ENCODE peak calls at places on chromosome 3, in nine cellular contexts. P is naive thymus-derived CD4-positive, alpha-beta T cell; B is neural progenitor cell; C is astrocyte; K is transverse colon; L is GM23248; X is mammary epithelial cell; T is right atrium auricular region; H is CD8-positive, alpha-beta memory T cell. Z is an unnamed sample. For H3K36me3 and H3K27me3, the result is how much of the 10 kb centered on the place peaks cover.

GRCh38 chr3:130758624-130759023 is 12.0 kb upstream of the PIK3R4 start:
- DNase-seq in T (no peak), C (no peak), P (no peak), B (no peak), K (no peak), L (no peak), H (no peak), X (no peak), Z (no peak)

GRCh38 chr3:39794880-39795279 is 14.5 kb upstream of the MYRIP start:
- DNase-seq in H (no peak), T (no peak), X (no peak), P (no peak), B (no peak), K (no peak), C (no peak), L (no peak), Z (no peak)

GRCh38 chr3:50608278-50608677 is 3.3 kb downstream of the CISH start:
- DNase-seq in H (no peak), P (no peak), T (no peak), L (no peak), K (no peak), B (no peak), X (no peak), C (no peak), Z (no peak)

GRCh38 chr3:16070707-16071106 is 103.8 kb upstream of the GALNT15 start:
- DNase-seq in K (no peak), H (no peak), T (no peak), L (no peak), X (no peak), C (no peak), P (no peak), B (no peak), Z (no peak)

GRCh38 chr3:136351905-136352304 is 101.8 kb downstream of the PCCB start:
- DNase-seq in C (no peak), K (no peak), L (no peak), T (no peak), H (no peak), P (no peak), X (no peak), B (peak), Z (no peak)

GRCh38 chr3:159724627-159725026 is 264.0 kb upstream of the IL12A start:
- DNase-seq in P (no peak), H (no peak), L (peak), X (peak), C (peak), T (no peak), B (no peak), K (no peak), Z (no peak)

GRCh38 chr3:74500257-74500656 is 114.2 kb downstream of the CNTN3 start:
- DNase-seq in T (no peak), C (no peak), B (no peak), X (no peak), H (no peak), L (peak), P (no peak), K (no peak), Z (no peak)

GRCh38 chr3:152458725-152459515 is 190.2 kb downstream of the MBNL1 start:
- DNase-seq in B (no peak), L (peak), T (no peak), K (no peak), H (no peak), C (peak), X (no peak), P (no peak), Z (no peak)

GRCh38 chr3:12409625-12410596 is 74.4 kb upstream of the TSEN2 start:
- DNase-seq in L (no peak), X (no peak), T (no peak), P (no peak), H (no peak), B (no peak), K (peak), C (no peak), Z (no peak)

GRCh38 chr3:182713743-182714517 is 79.4 kb upstream of the ATP11B start:
- DNase-seq in X (peak), B (peak), H (no peak), T (no peak), L (peak), P (peak), C (peak), K (no peak), Z (peak)

DNA sequence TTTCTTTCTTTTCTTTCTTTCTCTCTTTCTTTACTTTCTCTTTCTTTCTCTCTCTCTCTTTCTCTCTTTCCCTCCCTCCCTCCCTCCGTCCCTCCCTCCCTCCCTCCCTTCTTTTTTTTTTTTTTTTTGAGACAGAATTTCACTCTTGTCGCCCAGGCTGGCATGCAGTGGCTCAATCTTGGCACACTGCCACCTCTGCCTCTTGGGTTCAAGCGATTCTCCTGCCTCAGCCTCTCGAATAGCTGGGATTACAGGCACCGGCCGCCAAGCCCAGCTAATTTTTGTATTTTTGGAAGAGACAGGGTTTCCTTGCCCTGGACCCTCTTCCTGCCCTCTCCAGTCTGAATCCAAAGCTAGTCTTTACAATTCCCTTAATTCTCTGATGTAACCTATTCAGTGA is 102.9 kb downstream of the TP63 start:
- DNase-seq in K (no peak), X (no peak), H (no peak), L (no peak), P (no peak), B (no peak), C (no peak), T (no peak), Z (no peak)
- H3K27ac ChIP-seq in K (no peak), X (no peak), H (no peak), L (no peak), P (no peak), B (no peak), C (no peak), T (no peak), Z (no peak)

GRCh38 chr3:30675006-30675405 is 68.6 kb downstream of the TGFBR2 start:
- DNase-seq in T (no peak), L (no peak), H (no peak), K (no peak), X (no peak), P (no peak), B (no peak), C (no peak), Z (no peak)

GRCh38 chr3:30672287-30672735 is 65.9 kb downstream of the TGFBR2 start:
- DNase-seq in K (no peak), T (no peak), H (no peak), L (no peak), B (no peak), X (no peak), P (no peak), C (no peak), Z (no peak)

GRCh38 chr3:30673425-30674341 is 67.3 kb downstream of the TGFBR2 start:
- DNase-seq in T (no peak), H (no peak), C (no peak), L (no peak), X (no peak), K (no peak), P (peak), B (no peak), Z (no peak)

GRCh38 chr3:30671527-30672286 is 65.3 kb downstream of the TGFBR2 start:
- DNase-seq in B (no peak), C (no peak), T (no peak), P (peak), K (no peak), L (no peak), X (no peak), H (no peak), Z (no peak)

GRCh38 chr3:30672959-30673358 is 66.6 kb downstream of the TGFBR2 start:
- DNase-seq in P (no peak), H (no peak), K (no peak), X (no peak), L (no peak), C (peak), B (no peak), T (peak), Z (no peak)
- H3K36me3 ChIP-seq in P (half or more), H (under half), K (under half), X (half or more), L (half or more), C (half or more), B (under half), T (half or more), Z (under half)

DNA sequence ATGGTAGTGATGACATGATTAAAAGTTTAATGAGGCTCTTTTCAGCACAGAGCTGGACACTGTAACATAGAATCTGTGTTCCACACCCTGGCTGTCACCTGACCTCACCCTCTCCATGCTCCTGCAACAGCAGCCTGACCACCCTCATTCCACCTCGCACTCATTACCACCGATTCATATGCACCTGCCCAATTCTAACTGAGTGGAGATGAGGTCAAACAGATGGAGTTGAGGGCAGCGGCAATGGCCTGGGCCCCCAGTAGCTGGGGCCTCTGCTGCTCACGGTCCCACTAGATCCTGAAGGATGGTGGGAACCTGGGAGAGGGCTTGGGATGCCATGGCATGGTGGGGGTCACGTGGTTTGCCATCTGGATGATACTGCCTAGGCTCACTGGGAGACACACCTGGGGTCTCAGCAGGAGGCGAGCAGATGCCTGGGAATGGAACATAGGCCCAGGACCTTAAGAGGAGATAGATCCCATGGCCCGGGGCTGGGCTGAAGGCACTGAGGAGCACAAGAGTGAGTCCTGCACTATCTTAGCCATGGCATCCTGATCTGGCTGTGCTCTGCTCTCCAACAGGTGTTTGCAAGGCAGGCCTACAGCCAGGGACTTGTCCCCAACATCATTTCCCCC is 1.3 kb downstream of the SCN5A start:
- DNase-seq in P (no peak), X (no peak), B (no peak), K (no peak), L (no peak), T (peak), C (no peak), H (no peak), Z (no peak)
- H3K27me3 ChIP-seq in P (under half), X (under half), B (half or more), K (under half), L (half or more), T (under half), C (under half), H (under half), Z (under half)

GRCh38 chr3:65623362-65623761 is 415.4 kb downstream of the MAGI1 start:
- DNase-seq in P (no peak), B (no peak), X (no peak), L (no peak), C (no peak), T (no peak), K (no peak), H (no peak), Z (no peak)

GRCh38 chr3:65627102-65627501 is 411.6 kb downstream of the MAGI1 start:
- DNase-seq in T (no peak), K (no peak), H (no peak), P (no peak), X (peak), L (peak), B (no peak), C (no peak), Z (no peak)

GRCh38 chr3:65619391-65620298 is 419.1 kb downstream of the MAGI1 start:
- DNase-seq in T (no peak), P (no peak), B (no peak), C (peak), X (no peak), L (peak), H (no peak), K (no peak), Z (no peak)

GRCh38 chr3:65625310-65625709 is 413.4 kb downstream of the MAGI1 start:
- DNase-seq in C (no peak), X (no peak), H (no peak), P (no peak), K (no peak), L (no peak), T (no peak), B (no peak), Z (no peak)
- H3K27ac ChIP-seq in C (no peak), X (no peak), H (no peak), P (no peak), K (no peak), L (no peak), T (peak), B (no peak), Z (no peak)

DNA sequence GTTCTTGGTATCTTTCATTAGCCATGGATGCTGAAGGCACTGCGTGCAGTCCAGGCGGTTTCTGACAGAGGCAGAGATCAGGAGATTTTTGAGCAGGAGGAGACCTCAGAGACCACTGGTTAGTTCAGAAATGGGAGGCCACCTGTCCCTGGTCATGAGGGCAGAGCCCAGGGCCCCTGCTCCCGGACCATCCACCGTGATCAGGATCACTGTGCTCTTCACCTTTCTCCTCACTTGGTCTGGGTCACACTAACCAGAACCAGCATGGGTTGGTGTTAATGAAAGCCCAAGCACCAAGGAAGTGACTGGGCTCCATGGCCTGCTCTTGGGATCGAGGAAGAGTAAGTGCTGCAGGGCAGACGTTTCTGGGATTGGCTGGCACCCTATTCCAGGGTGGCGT is 42.0 kb upstream of the HACD2 start:
- DNase-seq in L (no peak), K (no peak), C (no peak), H (no peak), P (no peak), T (no peak), X (no peak), B (no peak), Z (no peak)
- H3K36me3 ChIP-seq in L (under half), K (under half), C (under half), H (under half), P (under half), T (under half), X (under half), B (under half), Z (under half)

Z was measured in iPS DF 6.9.